ENCODE peak calls at places on chromosome 1, in six cellular contexts. One of them, this sample, is unnamed.

GRCh38 chr1:244272471-244273261 is 179.0 kb downstream of the ADSS2 start:
- DNase-seq in MM.1S: peak; percentile 78
- DNase-seq in upper lobe of right lung: peak; percentile 63
- DNase-seq in K562: peak; percentile 89
- DNase-seq in thyroid gland: peak; percentile 62
- DNase-seq in kidney epithelial cell: peak; percentile 35
- DNase-seq in this sample: peak; percentile 91

GRCh38 chr1:30335997-30336390 is 387.4 kb downstream of the MATN1 start:
- DNase-seq in thyroid gland: no peak
- DNase-seq in kidney epithelial cell: no peak
- DNase-seq in upper lobe of right lung: no peak
- DNase-seq in MM.1S: no peak
- DNase-seq in K562: no peak
- DNase-seq in this sample: no peak

GRCh38 chr1:222697858-222698257 is 14.4 kb downstream of the AIDA start:
- DNase-seq in upper lobe of right lung: no peak
- DNase-seq in kidney epithelial cell: no peak
- DNase-seq in K562: no peak
- DNase-seq in thyroid gland: no peak
- DNase-seq in MM.1S: no peak
- DNase-seq in this sample: no peak

GRCh38 chr1:89472253-89472652 is 52.4 kb upstream of the LRRC8B start:
- DNase-seq in K562: no peak
- DNase-seq in kidney epithelial cell: no peak
- DNase-seq in MM.1S: no peak
- DNase-seq in thyroid gland: no peak
- DNase-seq in upper lobe of right lung: no peak
- DNase-seq in this sample: no peak

GRCh38 chr1:34686531-34686930 is 68.3 kb upstream of the GJB5 start:
- DNase-seq in upper lobe of right lung: peak; percentile 72
- DNase-seq in MM.1S: no peak
- DNase-seq in thyroid gland: no peak
- DNase-seq in K562: no peak
- DNase-seq in kidney epithelial cell: no peak
- DNase-seq in this sample: no peak

GRCh38 chr1:90579212-90579802 is 137.8 kb downstream of the BARHL2 start:
- DNase-seq in kidney epithelial cell: peak; percentile 2
- DNase-seq in thyroid gland: no peak
- DNase-seq in MM.1S: peak; percentile 48
- DNase-seq in upper lobe of right lung: no peak
- DNase-seq in K562: peak; percentile 58
- DNase-seq in this sample: peak; percentile 3

GRCh38 chr1:65965112-65965511 is 172.4 kb downstream of the PDE4B start:
- DNase-seq in upper lobe of right lung: no peak
- DNase-seq in kidney epithelial cell: no peak
- DNase-seq in K562: no peak
- DNase-seq in MM.1S: no peak
- DNase-seq in thyroid gland: no peak
- DNase-seq in this sample: no peak

GRCh38 chr1:62444701-62445100 is 7.9 kb downstream of the USP1 start:
- DNase-seq in MM.1S: no peak
- DNase-seq in upper lobe of right lung: no peak
- DNase-seq in K562: no peak
- DNase-seq in thyroid gland: no peak
- DNase-seq in kidney epithelial cell: no peak
- DNase-seq in this sample: no peak

GRCh38 chr1:33710989-33711388 is 152.9 kb upstream of the HMGB4 start:
- DNase-seq in K562: no peak
- DNase-seq in thyroid gland: no peak
- DNase-seq in MM.1S: no peak
- DNase-seq in kidney epithelial cell: no peak
- DNase-seq in upper lobe of right lung: no peak
- DNase-seq in this sample: no peak

GRCh38 chr1:90561926-90562325 is 155.2 kb downstream of the BARHL2 start:
- DNase-seq in thyroid gland: no peak
- DNase-seq in upper lobe of right lung: no peak
- DNase-seq in K562: no peak
- DNase-seq in kidney epithelial cell: no peak
- DNase-seq in MM.1S: no peak
- DNase-seq in this sample: no peak

GRCh38 chr1:1125945-1126344 is 10.1 kb upstream of the C1orf159 start:
- DNase-seq in thyroid gland: no peak
- DNase-seq in K562: no peak
- DNase-seq in kidney epithelial cell: no peak
- DNase-seq in MM.1S: no peak
- DNase-seq in upper lobe of right lung: no peak
- DNase-seq in this sample: no peak

GRCh38 chr1:1124508-1124785 is 8.6 kb upstream of the C1orf159 start:
- DNase-seq in upper lobe of right lung: no peak
- DNase-seq in thyroid gland: no peak
- DNase-seq in kidney epithelial cell: no peak
- DNase-seq in MM.1S: no peak
- DNase-seq in K562: no peak
- DNase-seq in this sample: no peak

GRCh38 chr1:1123581-1124507 is 8.0 kb upstream of the C1orf159 start:
- DNase-seq in thyroid gland: no peak
- DNase-seq in MM.1S: no peak
- DNase-seq in kidney epithelial cell: no peak
- DNase-seq in K562: no peak
- DNase-seq in upper lobe of right lung: no peak
- DNase-seq in this sample: no peak

GRCh38 chr1:1122981-1123480 is 7.1 kb upstream of the C1orf159 start:
- DNase-seq in kidney epithelial cell: no peak
- DNase-seq in thyroid gland: no peak
- DNase-seq in K562: no peak
- DNase-seq in MM.1S: no peak
- DNase-seq in upper lobe of right lung: no peak
- DNase-seq in this sample: no peak

DNA sequence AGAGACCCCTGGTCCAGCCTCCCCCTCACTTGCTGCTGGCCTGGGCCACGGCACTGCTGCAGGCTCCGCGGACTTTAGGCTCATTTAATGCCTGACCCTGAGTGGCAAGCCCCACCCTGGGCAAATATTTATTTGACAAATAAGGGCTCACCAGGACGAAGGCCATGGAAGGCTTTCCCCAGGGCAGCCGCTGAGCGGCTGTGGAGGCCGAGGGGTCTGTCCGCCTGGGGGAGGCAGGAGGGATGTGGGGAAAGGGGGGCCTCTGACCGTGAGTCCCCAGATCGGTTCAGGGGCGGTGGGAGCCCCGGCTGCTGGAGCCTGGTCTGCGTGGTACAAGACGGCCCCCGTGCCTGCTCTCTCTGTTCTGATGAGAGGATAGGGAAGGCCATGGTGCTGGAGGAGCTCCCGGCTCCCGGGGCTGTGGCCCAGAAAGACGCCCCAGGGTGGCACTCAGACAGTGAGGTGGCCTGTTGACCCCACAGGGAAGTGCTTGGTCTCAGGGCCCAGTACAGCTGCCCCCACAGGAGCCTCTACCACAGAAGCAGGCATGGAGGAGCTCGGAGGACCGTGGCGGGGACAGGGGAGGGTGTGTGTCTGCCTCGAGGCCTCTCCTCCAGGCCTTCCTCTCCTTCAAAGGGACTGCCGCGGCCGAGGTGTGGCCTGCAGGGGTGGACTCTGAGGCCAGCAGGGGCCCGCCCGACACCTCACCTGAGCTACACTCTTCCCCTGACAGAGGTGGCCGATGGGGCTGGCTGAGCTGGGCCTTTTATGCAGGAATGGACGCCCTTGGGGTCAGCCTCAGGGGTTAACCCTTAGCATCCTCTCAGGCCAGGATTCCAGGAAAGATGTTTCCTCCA is 9.1 kb upstream of the C1orf159 start:
- DNase-seq in kidney epithelial cell: no peak
- DNase-seq in thyroid gland: no peak
- DNase-seq in MM.1S: no peak
- DNase-seq in upper lobe of right lung: no peak
- DNase-seq in K562: no peak
- DNase-seq in this sample: no peak
- H3K4me3 ChIP-seq in kidney epithelial cell: no peak overlapping the region
- H3K4me3 ChIP-seq in thyroid gland: no peak overlapping the region
- H3K4me3 ChIP-seq in MM.1S: no peak overlapping the region
- H3K4me3 ChIP-seq in upper lobe of right lung: no peak overlapping the region
- H3K4me3 ChIP-seq in K562: no peak overlapping the region
- H3K4me3 ChIP-seq in this sample: no peak overlapping the region

GRCh38 chr1:204814146-204814884 is 56.3 kb upstream of the NFASC start:
- DNase-seq in upper lobe of right lung: no peak
- DNase-seq in MM.1S: no peak
- DNase-seq in thyroid gland: no peak
- DNase-seq in K562: no peak
- DNase-seq in kidney epithelial cell: no peak
- DNase-seq in this sample: no peak
- TF ChIP-seq CTCF in upper lobe of right lung: no peak
- TF ChIP-seq CTCF in MM.1S: no peak
- TF ChIP-seq CTCF in thyroid gland: no peak
- TF ChIP-seq CTCF in K562: no peak
- TF ChIP-seq CTCF in kidney epithelial cell: no peak
- TF ChIP-seq CTCF in this sample: no peak

GRCh38 chr1:82625562-82625961 is 824.8 kb downstream of the ADGRL2 start:
- DNase-seq in kidney epithelial cell: no peak
- DNase-seq in thyroid gland: no peak
- DNase-seq in MM.1S: no peak
- DNase-seq in upper lobe of right lung: no peak
- DNase-seq in K562: no peak
- DNase-seq in this sample: no peak
- H3K4me3 ChIP-seq in kidney epithelial cell: no peak overlapping the region
- H3K4me3 ChIP-seq in thyroid gland: no peak overlapping the region
- H3K4me3 ChIP-seq in MM.1S: no peak overlapping the region
- H3K4me3 ChIP-seq in upper lobe of right lung: no peak overlapping the region
- H3K4me3 ChIP-seq in K562: no peak overlapping the region
- H3K4me3 ChIP-seq in this sample: no peak overlapping the region

DNA sequence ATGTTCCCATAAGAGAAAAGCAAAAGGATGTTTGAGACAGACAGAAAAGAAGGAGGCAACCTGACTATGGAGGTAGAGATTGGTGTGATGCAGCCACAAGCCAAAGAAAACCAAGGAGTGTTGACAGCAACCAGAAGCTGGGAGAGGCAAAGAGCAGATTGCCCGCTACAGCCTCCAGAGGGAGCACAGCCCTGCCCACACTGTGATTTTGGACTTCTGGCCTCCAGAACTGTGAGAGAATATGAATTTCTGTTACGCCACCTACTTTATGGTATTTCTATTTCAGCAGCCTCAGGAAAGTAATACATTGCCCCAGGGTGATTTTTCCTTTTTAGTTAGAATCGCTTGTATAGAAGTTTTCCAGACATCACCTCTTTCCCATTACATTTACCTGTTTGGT is 28.4 kb downstream of the SLAMF6 start:
- DNase-seq in MM.1S: no peak
- DNase-seq in upper lobe of right lung: no peak
- DNase-seq in K562: no peak
- DNase-seq in kidney epithelial cell: no peak
- DNase-seq in thyroid gland: no peak
- DNase-seq in this sample: no peak
- TF ChIP-seq CTCF in MM.1S: peak; percentile 45
- TF ChIP-seq CTCF in upper lobe of right lung: peak; percentile 26
- TF ChIP-seq CTCF in K562: peak; percentile 40
- TF ChIP-seq CTCF in kidney epithelial cell: peak; percentile 49
- TF ChIP-seq CTCF in thyroid gland: no peak
- TF ChIP-seq CTCF in this sample: peak; percentile 16

GRCh38 chr1:159947942-159948341 is 2.5 kb upstream of the IGSF9 start:
- DNase-seq in K562: no peak
- DNase-seq in MM.1S: no peak
- DNase-seq in thyroid gland: no peak
- DNase-seq in upper lobe of right lung: no peak
- DNase-seq in kidney epithelial cell: no peak
- DNase-seq in this sample: no peak

GRCh38 chr1:159945483-159946241 is at the start of gene IGSF9:
- DNase-seq in upper lobe of right lung: peak; percentile 88
- DNase-seq in K562: peak; percentile 89
- DNase-seq in MM.1S: peak; percentile 78
- DNase-seq in kidney epithelial cell: no peak
- DNase-seq in thyroid gland: peak; percentile 94
- DNase-seq in this sample: peak; percentile 41

GRCh38 chr1:159943908-159944622 is 1.3 kb downstream of the IGSF9 start:
- DNase-seq in upper lobe of right lung: peak; percentile 3
- DNase-seq in kidney epithelial cell: no peak
- DNase-seq in thyroid gland: no peak
- DNase-seq in K562: no peak
- DNase-seq in MM.1S: no peak
- DNase-seq in this sample: no peak

GRCh38 chr1:159944623-159945455 is 574 bp downstream of the IGSF9 start:
- DNase-seq in kidney epithelial cell: no peak
- DNase-seq in upper lobe of right lung: no peak
- DNase-seq in thyroid gland: no peak
- DNase-seq in MM.1S: no peak
- DNase-seq in K562: no peak
- DNase-seq in this sample: no peak

GRCh38 chr1:159946242-159947187 is 1.1 kb upstream of the IGSF9 start:
- DNase-seq in upper lobe of right lung: no peak
- DNase-seq in K562: no peak
- DNase-seq in MM.1S: no peak
- DNase-seq in kidney epithelial cell: no peak
- DNase-seq in thyroid gland: no peak
- DNase-seq in this sample: no peak
- H3K4me3 ChIP-seq in upper lobe of right lung: peak overlapping the region; percentile 53
- H3K4me3 ChIP-seq in K562: peak overlapping the region; percentile 36
- H3K4me3 ChIP-seq in MM.1S: peak overlapping the region; percentile 59
- H3K4me3 ChIP-seq in kidney epithelial cell: peak overlapping the region; percentile 41
- H3K4me3 ChIP-seq in thyroid gland: no peak overlapping the region
- H3K4me3 ChIP-seq in this sample: peak overlapping the region; percentile 46

GRCh38 chr1:167116174-167116573 is 22.3 kb downstream of the STYXL2 start:
- DNase-seq in upper lobe of right lung: no peak
- DNase-seq in MM.1S: no peak
- DNase-seq in kidney epithelial cell: no peak
- DNase-seq in thyroid gland: no peak
- DNase-seq in K562: no peak
- DNase-seq in this sample: no peak

GRCh38 chr1:167120899-167121298 is 27.0 kb downstream of the STYXL2 start:
- DNase-seq in thyroid gland: no peak
- DNase-seq in MM.1S: no peak
- DNase-seq in kidney epithelial cell: no peak
- DNase-seq in upper lobe of right lung: no peak
- DNase-seq in K562: no peak
- DNase-seq in this sample: no peak

GRCh38 chr1:167117225-167117624 is 23.4 kb downstream of the STYXL2 start:
- DNase-seq in kidney epithelial cell: no peak
- DNase-seq in K562: no peak
- DNase-seq in MM.1S: no peak
- DNase-seq in thyroid gland: no peak
- DNase-seq in upper lobe of right lung: no peak
- DNase-seq in this sample: no peak

GRCh38 chr1:167119696-167120095 is 25.8 kb downstream of the STYXL2 start:
- DNase-seq in thyroid gland: no peak
- DNase-seq in K562: no peak
- DNase-seq in upper lobe of right lung: no peak
- DNase-seq in MM.1S: no peak
- DNase-seq in kidney epithelial cell: no peak
- DNase-seq in this sample: no peak

GRCh38 chr1:167118188-167118587 is 24.3 kb downstream of the STYXL2 start:
- DNase-seq in MM.1S: no peak
- DNase-seq in thyroid gland: no peak
- DNase-seq in kidney epithelial cell: no peak
- DNase-seq in upper lobe of right lung: no peak
- DNase-seq in K562: no peak
- DNase-seq in this sample: no peak
- TF ChIP-seq CTCF in MM.1S: no peak
- TF ChIP-seq CTCF in thyroid gland: no peak
- TF ChIP-seq CTCF in kidney epithelial cell: no peak
- TF ChIP-seq CTCF in upper lobe of right lung: no peak
- TF ChIP-seq CTCF in K562: no peak
- TF ChIP-seq CTCF in this sample: no peak